ENCODE peak calls at places on chromosomes 11 and 22, in seven cellular contexts. Z is Ammon's horn; S is Calu3; E is activated naive CD4-positive, alpha-beta T cell treated with Interleukin-2 at 50 U/mL for 16 hours; V is nucleus accumbens; B is RWPE1; R is lower lobe of right lung. M is an unnamed sample.

GRCh38 chr22:41862530-41863266 is 29.8 kb downstream of the SREBF2 start:
- DNase-seq in B (no peak), R (no peak), Z (no peak), E (peak), S (no peak), V (no peak), M (no peak)

GRCh38 chr22:18954941-18955571 is 19.0 kb upstream of the PRODH start:
- DNase-seq in Z (no peak), B (no peak), V (no peak), R (peak), S (no peak), E (no peak), M (no peak)

GRCh38 chr11:2300936-2301630 is 635 bp downstream of the C11orf21 start:
- DNase-seq in Z (no peak), S (no peak), R (no peak), B (no peak), E (peak), V (no peak), M (no peak)

GRCh38 chr11:12195773-12196172 is 85.4 kb downstream of the MICAL2 start:
- DNase-seq in V (no peak), E (peak), R (no peak), S (no peak), B (no peak), Z (no peak), M (no peak)

GRCh38 chr11:104490182-104490581 is 326.2 kb upstream of the PDGFD start:
- DNase-seq in B (no peak), Z (no peak), S (no peak), E (no peak), V (no peak), R (no peak), M (no peak)

GRCh38 chr11:111245425-111245824 is at the start of gene POU2AF2:
- DNase-seq in S (no peak), V (no peak), R (no peak), Z (no peak), E (no peak), B (no peak), M (no peak)

GRCh38 chr22:31233001-31233400 is 20.9 kb downstream of the LIMK2 start:
- DNase-seq in V (no peak), R (no peak), B (no peak), S (no peak), Z (no peak), E (no peak), M (no peak)

GRCh38 chr22:42673898-42674390 is 24.8 kb upstream of the CYB5R3 start:
- DNase-seq in Z (no peak), S (no peak), B (no peak), E (no peak), V (no peak), R (no peak), M (no peak)

GRCh38 chr11:35282226-35282882 is 137.0 kb downstream of the SLC1A2 start:
- DNase-seq in E (no peak), Z (no peak), R (no peak), V (no peak), B (no peak), S (no peak), M (no peak)

GRCh38 chr11:118417801-118418200 is 16.4 kb downstream of the ATP5MG start:
- DNase-seq in Z (no peak), S (no peak), E (no peak), B (no peak), R (no peak), V (no peak), M (no peak)

GRCh38 chr11:40602866-40603578 is 856.4 kb downstream of the LRRC4C start:
- DNase-seq in Z (no peak), B (peak), R (no peak), E (no peak), V (no peak), S (no peak), M (no peak)

GRCh38 chr11:2767751-2768150 is 68.0 kb upstream of the KCNQ1OT1 start:
- DNase-seq in S (no peak), V (no peak), E (no peak), R (no peak), Z (no peak), B (no peak), M (peak)

GRCh38 chr11:71421392-71421950 is 26.7 kb downstream of the DHCR7 start:
- DNase-seq in V (no peak), Z (no peak), S (no peak), R (no peak), E (no peak), B (no peak), M (no peak)

GRCh38 chr22:47221840-47222615 is 459.6 kb downstream of the TBC1D22A start:
- DNase-seq in E (no peak), R (no peak), Z (peak), S (no peak), B (no peak), V (no peak), M (no peak)

GRCh38 chr11:17395978-17396377 is 7.5 kb upstream of the KCNJ11 start:
- DNase-seq in B (no peak), Z (no peak), E (no peak), S (no peak), V (no peak), R (no peak), M (no peak)

GRCh38 chr11:5349550-5349949 is 1.8 kb upstream of the OR51B6 start:
- DNase-seq in B (no peak), R (no peak), Z (no peak), S (no peak), V (no peak), E (no peak), M (no peak)

GRCh38 chr11:68370211-68371111 is 58.1 kb downstream of the LRP5 start:
- DNase-seq in V (no peak), S (no peak), B (no peak), E (no peak), R (peak), Z (peak), M (no peak)

GRCh38 chr11:17504330-17505107 is 27.9 kb upstream of the ABCC8 start:
- DNase-seq in R (peak), Z (peak), V (peak), E (peak), B (peak), S (peak), M (peak)

GRCh38 chr22:28986366-28986765 is 75.3 kb downstream of the C22orf31 start:
- DNase-seq in R (no peak), Z (no peak), B (no peak), S (no peak), V (no peak), E (no peak), M (no peak)

GRCh38 chr22:48103126-48103875 is 1340.9 kb downstream of the TBC1D22A start:
- DNase-seq in E (no peak), S (no peak), B (no peak), Z (no peak), R (no peak), V (no peak), M (no peak)

GRCh38 chr11:79377399-79377798 is 63.4 kb downstream of the TENM4 start:
- DNase-seq in B (no peak), V (no peak), Z (no peak), E (no peak), R (no peak), S (no peak), M (no peak)

GRCh38 chr11:64007160-64007628 is 21.0 kb downstream of the OTUB1 start:
- DNase-seq in E (no peak), S (peak), R (peak), V (no peak), B (no peak), Z (no peak), M (peak)

GRCh38 chr11:4680341-4680740 is 17.3 kb downstream of the OR51E2 start:
- DNase-seq in B (no peak), E (no peak), S (no peak), V (no peak), R (no peak), Z (no peak), M (no peak)

GRCh38 chr11:8183136-8183535 is 14.3 kb upstream of the RIC3 start:
- DNase-seq in V (no peak), E (no peak), B (no peak), S (no peak), Z (no peak), R (no peak), M (no peak)

GRCh38 chr22:29704528-29705285 is 15.1 kb upstream of the CABP7 start:
- DNase-seq in V (peak), E (no peak), Z (peak), B (no peak), R (no peak), S (peak), M (no peak)

GRCh38 chr11:97336064-97336463 is 946.3 kb downstream of the JRKL start:
- DNase-seq in V (no peak), Z (no peak), R (no peak), S (no peak), E (no peak), B (no peak), M (no peak)

GRCh38 chr11:125182522-125182921 is 18.0 kb downstream of the PKNOX2 start:
- DNase-seq in V (no peak), Z (no peak), R (no peak), S (no peak), B (no peak), E (no peak), M (no peak)

GRCh38 chr11:118412921-118413320 is 11.5 kb downstream of the ATP5MG start:
- DNase-seq in V (no peak), R (no peak), Z (no peak), S (no peak), E (no peak), B (no peak), M (no peak)

M was measured in WTC11.